ENCODE peak calls at places on chromosome 15, in four cellular contexts. U, G, R and I are unnamed samples.

GRCh38 chr15:62115847-62116246 is 49.1 kb downstream of the C2CD4A start:
- DNase-seq in G (no peak), R (no peak), U (no peak), I (no peak)

GRCh38 chr15:85541744-85542143 is 161.3 kb downstream of the AKAP13 start:
- DNase-seq in G (no peak), R (no peak), U (no peak), I (no peak)

GRCh38 chr15:70962084-70962483 is 69.5 kb downstream of the LRRC49 start:
- DNase-seq in R (no peak), U (no peak), G (no peak), I (no peak)

GRCh38 chr15:70420421-70421196 is 322.9 kb upstream of the TLE3 start:
- DNase-seq in U (no peak), R (no peak), G (no peak), I (no peak)

GRCh38 chr15:68654786-68655560 is 76.2 kb downstream of the CORO2B start:
- DNase-seq in U (no peak), G (peak; percentile 7), R (no peak), I (no peak)

GRCh38 chr15:92068121-92068520 is 214.6 kb downstream of the SLCO3A1 start:
- DNase-seq in R (no peak), G (no peak), U (no peak), I (no peak)

GRCh38 chr15:43932036-43932435 is 105.2 kb downstream of the WDR76 start:
- DNase-seq in U (no peak), G (no peak), R (no peak), I (no peak)

GRCh38 chr15:69906256-69907185 is 191.2 kb downstream of the TLE3 start:
- DNase-seq in G (no peak), U (no peak), R (no peak), I (no peak)

GRCh38 chr15:42447599-42447998 is 43.3 kb downstream of the ZNF106 start:
- DNase-seq in G (no peak), U (no peak), R (no peak), I (no peak)

GRCh38 chr15:54815546-54815945 is 381.2 kb downstream of the RSL24D1 start:
- DNase-seq in G (no peak), R (no peak), U (no peak), I (no peak)

GRCh38 chr15:100229181-100230163 is 112.3 kb downstream of the ADAMTS17 start:
- DNase-seq in G (no peak), U (no peak), R (no peak), I (no peak)

GRCh38 chr15:100224206-100225185 is 117.3 kb downstream of the ADAMTS17 start:
- DNase-seq in G (no peak), R (no peak), U (no peak), I (no peak)

GRCh38 chr15:100222349-100222715 is 119.4 kb downstream of the ADAMTS17 start:
- DNase-seq in U (no peak), R (no peak), G (no peak), I (no peak)

GRCh38 chr15:100227781-100228180 is 114.0 kb downstream of the ADAMTS17 start:
- DNase-seq in R (no peak), U (no peak), G (no peak), I (no peak)

GRCh38 chr15:100226107-100226506 is 115.7 kb downstream of the ADAMTS17 start:
- DNase-seq in G (no peak), U (no peak), R (no peak), I (no peak)
- H3K27me3 ChIP-seq in G (no peaks in the 10 kb centered on the region), U (no peaks in the 10 kb centered on the region), R (no peaks in the 10 kb centered on the region), I (no peaks in the 10 kb centered on the region)

GRCh38 chr15:88568589-88568988 is 22.1 kb upstream of the DET1 start:
- DNase-seq in U (no peak), R (no peak), G (no peak), I (no peak)

GRCh38 chr15:88571153-88572029 is 24.9 kb upstream of the DET1 start:
- DNase-seq in R (no peak), G (no peak), U (peak; percentile 51), I (no peak)

GRCh38 chr15:88574646-88575045 is 28.2 kb upstream of the DET1 start:
- DNase-seq in U (no peak), R (no peak), G (no peak), I (no peak)

GRCh38 chr15:88574062-88574461 is 27.6 kb upstream of the DET1 start:
- DNase-seq in U (no peak), R (no peak), G (no peak), I (no peak)

GRCh38 chr15:88572030-88572333 is 25.5 kb upstream of the DET1 start:
- DNase-seq in U (no peak), G (no peak), R (no peak), I (no peak)
- H3K4me3 ChIP-seq in U (no peak overlapping the region), G (no peak overlapping the region), R (no peak overlapping the region), I (no peak overlapping the region)

DNA sequence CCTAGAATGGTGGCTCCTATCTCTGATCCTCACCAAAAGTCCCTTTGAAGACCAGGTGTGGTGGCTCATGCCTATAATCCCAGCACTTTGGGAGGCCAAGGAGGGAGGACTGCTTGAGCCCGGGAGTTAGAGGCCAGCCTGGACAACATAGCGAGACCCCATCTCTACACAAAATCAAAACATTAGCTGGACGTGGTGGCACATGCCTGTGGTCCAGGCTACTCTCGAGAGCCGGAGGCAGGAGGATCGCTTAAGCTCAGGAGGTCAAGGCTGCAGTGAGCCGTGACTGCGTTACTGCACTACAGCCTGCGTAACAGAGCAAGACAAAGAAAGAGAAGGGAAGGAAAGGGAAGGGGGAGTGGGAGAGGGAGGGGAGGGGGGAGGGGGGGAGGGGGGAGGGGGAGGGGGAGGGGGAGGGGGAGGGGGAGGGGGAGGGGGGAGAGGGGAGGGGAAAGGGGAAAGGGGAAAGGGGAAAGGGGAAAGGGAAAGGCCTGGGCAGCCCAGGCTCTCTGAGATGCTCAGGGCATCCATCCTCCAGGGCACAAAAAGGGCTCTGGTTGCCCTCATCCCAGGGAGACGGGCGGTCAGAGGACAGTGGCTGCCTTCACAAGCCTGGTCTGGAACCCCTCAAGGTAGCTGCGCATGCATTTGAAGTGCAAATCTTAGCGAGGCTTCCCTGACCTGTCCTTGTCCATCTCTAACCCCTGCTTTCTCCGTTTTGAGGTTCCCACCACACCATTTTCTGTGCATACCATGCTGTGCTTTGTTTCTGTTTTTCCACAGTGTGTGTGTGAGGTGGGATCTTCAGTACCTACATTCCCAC is 76.1 kb downstream of the LDHAL6B start:
- DNase-seq in G (no peak), R (no peak), U (no peak), I (no peak)
- TF ChIP-seq CTCF in G (no peak), R (no peak), U (no peak), I (no peak)

DNA sequence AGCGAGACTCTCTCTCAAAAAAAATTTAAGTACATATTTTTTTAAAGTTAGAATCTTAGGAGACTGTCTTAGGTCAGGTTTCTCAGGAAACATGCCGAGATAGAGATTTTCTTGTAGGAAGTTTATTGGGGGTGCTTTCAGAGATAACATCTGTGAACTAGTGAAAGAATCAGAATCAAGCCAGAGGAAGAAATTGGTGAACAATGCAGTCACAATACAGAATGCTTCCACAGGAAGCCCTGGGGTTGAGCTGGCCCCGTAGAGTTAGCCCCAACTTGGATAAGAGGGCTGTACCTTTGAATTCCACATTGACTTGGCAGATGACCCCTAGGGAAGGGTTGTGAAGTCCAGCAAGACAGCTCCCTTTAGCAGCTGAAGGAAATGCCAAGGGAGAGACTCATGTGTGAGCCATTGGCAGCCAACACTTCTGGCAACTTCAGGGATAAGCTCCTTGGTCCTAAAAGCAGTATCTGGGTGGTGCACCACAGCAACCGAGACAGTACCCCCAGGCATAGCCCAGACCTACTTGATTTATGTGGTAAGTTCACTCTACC is 7.1 kb upstream of the PLCB2 start:
- DNase-seq in R (no peak), U (no peak), G (no peak), I (no peak)
- H3K27me3 ChIP-seq in R (peaks cover 5% of the 10 kb centered on the region), U (no peaks in the 10 kb centered on the region), G (no peaks in the 10 kb centered on the region), I (peaks cover 23% of the 10 kb centered on the region)

DNA sequence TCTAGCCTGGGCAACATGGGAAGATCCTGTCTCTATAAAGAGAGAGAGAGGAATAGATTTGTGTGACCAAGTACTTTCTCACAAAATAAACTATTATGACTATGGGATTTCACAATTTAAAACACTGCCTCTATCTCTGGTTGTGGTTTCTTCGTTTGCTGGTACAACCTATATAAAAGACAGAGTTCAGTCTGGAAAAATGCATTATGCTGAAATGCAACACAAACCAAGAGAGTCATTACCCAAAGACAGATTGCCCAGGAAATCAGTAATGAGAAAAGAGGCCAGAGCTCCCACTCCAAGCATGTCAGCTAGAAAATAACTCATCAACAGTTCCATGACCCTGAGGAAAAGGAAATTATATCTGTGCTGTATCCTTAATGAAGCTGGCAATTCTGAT is 23.2 kb downstream of the GPR176 start:
- DNase-seq in G (no peak), U (no peak), R (peak; percentile 53), I (no peak)
- H3K4me3 ChIP-seq in G (no peak overlapping the region), U (no peak overlapping the region), R (no peak overlapping the region), I (no peak overlapping the region)

GRCh38 chr15:29115093-29115991 is 154.3 kb downstream of the NSMCE3 start:
- DNase-seq in G (no peak), R (peak; percentile 16), U (no peak), I (no peak)
- TF ChIP-seq CTCF in G (peak; percentile 7), R (peak; percentile 67), U (peak; percentile 48), I (peak; percentile 65)

DNA sequence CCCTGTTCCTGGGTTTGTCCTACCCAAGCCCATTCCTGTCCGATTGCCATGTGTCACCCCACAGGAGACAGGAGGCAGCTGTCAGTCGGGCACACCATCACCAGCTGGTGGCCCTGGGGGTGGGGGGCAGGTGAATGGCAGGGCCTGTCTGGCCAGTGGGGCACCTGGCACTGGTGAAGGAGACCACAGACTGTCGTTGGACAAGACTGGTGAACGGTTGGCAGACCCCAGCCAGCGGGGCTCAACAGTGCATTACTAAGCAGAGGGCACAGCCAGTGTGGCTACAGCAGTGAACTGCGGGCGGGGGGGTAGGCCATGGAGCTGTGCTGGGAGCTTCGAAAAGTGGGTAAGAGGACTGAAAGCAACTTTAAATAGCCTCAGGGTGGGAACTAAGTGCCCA is 2.1 kb downstream of the SEMA7A start:
- DNase-seq in G (no peak), R (no peak), U (no peak), I (no peak)
- H3K27me3 ChIP-seq in G (no peaks in the 10 kb centered on the region), R (no peaks in the 10 kb centered on the region), U (peaks cover 5% of the 10 kb centered on the region), I (no peaks in the 10 kb centered on the region)